ENCODE peak calls at places on chromosomes 1 and 21, in five cellular contexts. E is H54; X is activated CD8-positive, alpha-beta T cell treated with anti-CD3 and anti-CD28 coated beads for 36 hours; J is kidney tubule cell; Z is stomach. L is an unnamed sample.

GRCh38 chr1:93716163-93716562 is 34.5 kb upstream of the BCAR3 start:
- DNase-seq in Z (no peak), J (no peak), E (no peak), X (no peak), L (no peak)

GRCh38 chr1:119626841-119627240 is 21.2 kb downstream of the ZNF697 start:
- DNase-seq in X (no peak), J (no peak), Z (no peak), E (no peak), L (no peak)

GRCh38 chr1:153000294-153000693 is 1.3 kb upstream of the SPRR3 start:
- DNase-seq in E (no peak), Z (no peak), J (peak; percentile 1), X (no peak), L (no peak)

GRCh38 chr1:48236716-48237470 is 14.4 kb downstream of the SLC5A9 start:
- DNase-seq in J (peak; percentile 66), Z (no peak), X (no peak), E (no peak), L (no peak)

GRCh38 chr1:10643607-10644306 is 152.7 kb downstream of the CASZ1 start:
- DNase-seq in X (no peak), Z (no peak), E (no peak), J (no peak), L (no peak)

GRCh38 chr1:17606826-17607440 is 67.4 kb downstream of the ARHGEF10L start:
- DNase-seq in J (peak; percentile 67), Z (peak; percentile 80), E (peak; percentile 55), X (peak; percentile 73), L (peak; percentile 85)

GRCh38 chr1:117209094-117209493 is 1.6 kb downstream of the VTCN1 start:
- DNase-seq in Z (no peak), J (no peak), X (no peak), E (no peak), L (peak; percentile 26)

GRCh38 chr1:94100785-94101612 is 19.9 kb downstream of the ABCA4 start:
- DNase-seq in E (no peak), X (no peak), J (peak; percentile 13), Z (no peak), L (no peak)

GRCh38 chr1:228463009-228463558 is 24.1 kb upstream of the RNF187 start:
- DNase-seq in X (peak; percentile 34), Z (no peak), J (no peak), E (no peak), L (no peak)

GRCh38 chr1:995665-996633 is 3.9 kb downstream of the HES4 start:
- DNase-seq in Z (no peak), X (no peak), J (no peak), E (no peak), L (no peak)

GRCh38 chr1:218346391-218347204 is 1.5 kb downstream of the TGFB2 start:
- DNase-seq in X (peak; percentile 16), J (peak; percentile 55), Z (no peak), E (no peak), L (no peak)

GRCh38 chr21:16842716-16843115 is 670.1 kb upstream of the CXADR start:
- DNase-seq in Z (no peak), X (no peak), E (no peak), J (no peak), L (no peak)

GRCh38 chr1:104098837-104099236 is 349.1 kb downstream of the AMY1C start:
- DNase-seq in X (no peak), E (no peak), J (no peak), Z (no peak), L (no peak)

GRCh38 chr21:25368531-25368930 is 238.8 kb downstream of the MRPL39 start:
- DNase-seq in X (no peak), J (no peak), Z (no peak), E (no peak), L (no peak)

GRCh38 chr1:231266811-231267322 is 25.9 kb downstream of the GNPAT start:
- DNase-seq in E (no peak), Z (no peak), X (no peak), J (no peak), L (no peak)

GRCh38 chr1:117120774-117121588 is 568 bp downstream of the TRIM45 start:
- DNase-seq in Z (no peak), X (peak; percentile 41), J (no peak), E (peak; percentile 60), L (no peak)

GRCh38 chr1:228314658-228315483 is 91.8 kb downstream of the TRIM11 start:
- DNase-seq in X (no peak), J (no peak), E (no peak), Z (peak; percentile 21), L (peak; percentile 11)

GRCh38 chr1:31122101-31122735 is 56.7 kb upstream of the PUM1 start:
- DNase-seq in E (no peak), X (no peak), J (no peak), Z (no peak), L (no peak)

GRCh38 chr1:108316545-108316944 is 72.7 kb upstream of the NBPF4 start:
- DNase-seq in J (peak; percentile 21), X (no peak), E (peak; percentile 7), Z (no peak), L (no peak)

GRCh38 chr1:115363171-115363570 is 25.1 kb upstream of the NGF start:
- DNase-seq in J (no peak), X (no peak), E (no peak), Z (no peak), L (no peak)

GRCh38 chr1:220970311-220970710 is 91.1 kb downstream of the HLX start:
- DNase-seq in Z (no peak), X (no peak), J (no peak), E (no peak), L (no peak)

GRCh38 chr1:23577056-23577985 is 18.0 kb upstream of the ID3 start:
- DNase-seq in J (peak; percentile 81), X (peak; percentile 81), Z (no peak), E (no peak), L (no peak)

GRCh38 chr1:204493145-204493881 is 1.3 kb downstream of the PIK3C2B start:
- DNase-seq in X (peak; percentile 29), E (no peak), J (peak; percentile 42), Z (peak; percentile 91), L (peak; percentile 85)

GRCh38 chr1:42966688-42967609 is 8.3 kb upstream of the SLC2A1 start:
- DNase-seq in X (peak; percentile 39), E (peak; percentile 88), Z (peak; percentile 72), J (peak; percentile 98), L (peak; percentile 59)

GRCh38 chr1:32612189-32612881 is 38.0 kb downstream of the ZBTB8OS start:
- DNase-seq in X (peak; percentile 64), Z (peak; percentile 91), J (peak; percentile 90), E (peak; percentile 94), L (peak; percentile 83)

GRCh38 chr1:151980287-151981177 is 13.1 kb downstream of the S100A10 start:
- DNase-seq in X (no peak), J (peak; percentile 31), Z (no peak), E (no peak), L (no peak)

GRCh38 chr1:31703431-31704260 is at the start of gene COL16A1:
- DNase-seq in J (peak; percentile 43), E (no peak), Z (peak; percentile 80), X (no peak), L (no peak)

GRCh38 chr1:159560599-159560998 is 24.8 kb upstream of the OR10J5 start:
- DNase-seq in X (no peak), E (no peak), J (no peak), Z (no peak), L (no peak)

GRCh38 chr1:213122514-213122929 is 71.5 kb downstream of the RPS6KC1 start:
- DNase-seq in X (no peak), E (no peak), Z (no peak), J (peak; percentile 58), L (no peak)

GRCh38 chr1:156711011-156711817 is 5.8 kb upstream of the CRABP2 start:
- DNase-seq in Z (no peak), J (no peak), E (no peak), X (no peak), L (no peak)

GRCh38 chr1:80656011-80656627 is 1144.6 kb upstream of the ADGRL2 start:
- DNase-seq in X (no peak), J (peak; percentile 68), E (peak; percentile 6), Z (peak; percentile 44), L (no peak)